ENCODE peak calls at places on chromosomes 4 and X, in nine cellular contexts. T is stimulated activated CD4-positive, alpha-beta T cell treated with anti-CD3 and anti-CD28 coated beads, Interleukin-12 subunit alpha, Interleukin-12 subunit beta, amount 100 ng/mL, for 4 hours; M is NCI-H1417; W is endothelial cell; V is activated naive CD8-positive, alpha-beta T cell treated with anti-CD3 and anti-CD28 coated beads for 36 hours; P is GM04503; O is NCI-H1436; L is activated CD4-positive, alpha-beta T cell treated with anti-CD3 and anti-CD28 coated beads for 24 hours; S is HuH-7.5. C is an unnamed sample.

GRCh38 chrX:76148011-76148665 is 24.7 kb upstream of the PBDC1 start:
- DNase-seq in T (no peak), S (no peak), V (peak; percentile 6), L (no peak), O (no peak), W (no peak), M (no peak), P (no peak), C (no peak)

GRCh38 chr4:154877110-154877760 is 96.2 kb downstream of the RBM46 start:
- DNase-seq in W (no peak), L (no peak), M (no peak), T (no peak), P (no peak), V (no peak), O (no peak), S (no peak), C (no peak)

GRCh38 chr4:2858451-2859217 is 15.0 kb downstream of the ADD1 start:
- DNase-seq in L (no peak), P (no peak), M (no peak), O (no peak), S (no peak), V (no peak), W (no peak), T (no peak), C (no peak)

GRCh38 chr4:40749717-40750460 is at the start of gene NSUN7:
- DNase-seq in W (peak; percentile 86), L (no peak), M (peak; percentile 94), S (no peak), O (peak; percentile 88), T (peak; percentile 11), P (no peak), V (peak; percentile 51), C (no peak)

GRCh38 chr4:121950680-121951569 is 935 bp downstream of the TRPC3 start:
- DNase-seq in V (peak; percentile 12), O (no peak), M (no peak), S (no peak), W (peak; percentile 26), L (no peak), T (peak; percentile 24), P (no peak), C (no peak)

GRCh38 chrX:54920610-54921426 is at the start of gene TRO:
- DNase-seq in W (peak; percentile 33), T (no peak), M (no peak), V (peak; percentile 12), O (peak; percentile 45), L (no peak), P (no peak), S (no peak), C (no peak)

GRCh38 chr4:25702848-25703247 is 47.2 kb downstream of the SLC34A2 start:
- DNase-seq in O (peak; percentile 4), T (no peak), L (no peak), W (no peak), P (peak; percentile 49), M (peak; percentile 80), S (no peak), V (no peak), C (peak; percentile 33)

GRCh38 chr4:79027656-79028055 is 88.4 kb upstream of the PAQR3 start:
- DNase-seq in V (no peak), O (no peak), T (no peak), W (no peak), M (no peak), S (no peak), L (no peak), P (no peak), C (no peak)

GRCh38 chrX:150848914-150849365 is 49.5 kb downstream of the CD99L2 start:
- DNase-seq in V (no peak), M (peak; percentile 63), O (peak; percentile 56), T (no peak), W (no peak), L (no peak), S (no peak), P (no peak), C (no peak)

GRCh38 chrX:79270401-79270800 is 96.7 kb downstream of the ITM2A start:
- DNase-seq in S (no peak), L (peak; percentile 60), P (no peak), V (peak; percentile 69), W (peak; percentile 43), O (no peak), M (no peak), T (peak; percentile 62), C (no peak)

GRCh38 chrX:112341598-112341997 is 259.0 kb upstream of the TRPC5 start:
- DNase-seq in P (no peak), T (no peak), W (no peak), M (no peak), O (no peak), S (no peak), V (no peak), L (no peak), C (peak; percentile 10)

GRCh38 chrX:46571423-46572294 is 1.9 kb upstream of the CHST7 start:
- DNase-seq in T (no peak), O (no peak), S (no peak), V (no peak), W (no peak), P (no peak), M (no peak), L (no peak), C (no peak)

GRCh38 chrX:97685753-97686152 is 802.0 kb downstream of the RPA4 start:
- DNase-seq in V (no peak), O (peak; percentile 51), M (no peak), T (no peak), P (no peak), W (peak; percentile 3), S (no peak), L (no peak), C (no peak)

GRCh38 chr4:67714248-67714583 is 13.3 kb upstream of the UBA6 start:
- DNase-seq in O (no peak), L (no peak), V (peak; percentile 72), T (no peak), S (no peak), W (no peak), M (no peak), P (no peak), C (no peak)

GRCh38 chr4:89752932-89753598 is 83.9 kb downstream of the SNCA start:
- DNase-seq in L (no peak), P (peak; percentile 69), M (peak; percentile 17), V (no peak), O (no peak), T (no peak), W (no peak), S (no peak), C (peak; percentile 64)

C was measured in AG04449.